ENCODE peak calls at places on chromosomes 3 and 15, in four cellular contexts. One of them, this sample, is unnamed.

GRCh38 chr3:146581877-146582508 is 23.2 kb downstream of the PLSCR5 start:
- DNase-seq in ovary: no peak
- DNase-seq in HFFc6: no peak
- DNase-seq in neural crest cell: no peak
- DNase-seq in this sample: no peak

GRCh38 chr15:49406352-49407118 is 16.5 kb upstream of the FGF7 start:
- DNase-seq in ovary: no peak
- DNase-seq in HFFc6: no peak
- DNase-seq in neural crest cell: no peak
- DNase-seq in this sample: no peak

GRCh38 chr3:112888388-112889085 is 41.9 kb upstream of the CD200R1L start:
- DNase-seq in ovary: no peak
- DNase-seq in HFFc6: no peak
- DNase-seq in neural crest cell: no peak
- DNase-seq in this sample: no peak

GRCh38 chr3:159733194-159733860 is 255.3 kb upstream of the IL12A start:
- DNase-seq in ovary: no peak
- DNase-seq in HFFc6: peak; percentile 74
- DNase-seq in neural crest cell: no peak
- DNase-seq in this sample: no peak

GRCh38 chr3:46660543-46661523 is 32.6 kb downstream of the ALS2CL start:
- DNase-seq in ovary: no peak
- DNase-seq in HFFc6: peak; percentile 10
- DNase-seq in neural crest cell: no peak
- DNase-seq in this sample: peak; percentile 9

GRCh38 chr15:25775317-25775912 is 87.7 kb downstream of the ATP10A start:
- DNase-seq in ovary: no peak
- DNase-seq in HFFc6: peak; percentile 79
- DNase-seq in neural crest cell: no peak
- DNase-seq in this sample: peak; percentile 58

GRCh38 chr3:184944221-184944620 is 132.3 kb downstream of the VPS8 start:
- DNase-seq in ovary: no peak
- DNase-seq in HFFc6: no peak
- DNase-seq in neural crest cell: no peak
- DNase-seq in this sample: no peak

GRCh38 chr3:111333642-111334041 is 208.4 kb upstream of the CD96 start:
- DNase-seq in ovary: no peak
- DNase-seq in HFFc6: peak; percentile 22
- DNase-seq in neural crest cell: no peak
- DNase-seq in this sample: no peak

GRCh38 chr3:148136816-148137215 is 560.9 kb upstream of the AGTR1 start:
- DNase-seq in ovary: no peak
- DNase-seq in HFFc6: no peak
- DNase-seq in neural crest cell: no peak
- DNase-seq in this sample: no peak

GRCh38 chr3:71446260-71446659 is 137.3 kb downstream of the FOXP1 start:
- DNase-seq in ovary: no peak
- DNase-seq in HFFc6: no peak
- DNase-seq in neural crest cell: no peak
- DNase-seq in this sample: no peak

GRCh38 chr3:127424766-127425504 is 137.1 kb upstream of the PRR20G start:
- DNase-seq in ovary: no peak
- DNase-seq in HFFc6: no peak
- DNase-seq in neural crest cell: no peak
- DNase-seq in this sample: no peak

GRCh38 chr15:22980189-22981136 is at the start of gene CYFIP1:
- DNase-seq in ovary: peak; percentile 89
- DNase-seq in HFFc6: peak; percentile 68
- DNase-seq in neural crest cell: peak; percentile 63
- DNase-seq in this sample: peak; percentile 79

GRCh38 chr3:195582947-195583346 is 793 bp downstream of the APOD start:
- DNase-seq in ovary: no peak
- DNase-seq in HFFc6: no peak
- DNase-seq in neural crest cell: no peak
- DNase-seq in this sample: no peak

GRCh38 chr3:194006102-194006501 is 129.8 kb upstream of the HES1 start:
- DNase-seq in ovary: no peak
- DNase-seq in HFFc6: no peak
- DNase-seq in neural crest cell: no peak
- DNase-seq in this sample: no peak

GRCh38 chr3:4820296-4821121 is 158.7 kb upstream of the BHLHE40 start:
- DNase-seq in ovary: no peak
- DNase-seq in HFFc6: no peak
- DNase-seq in neural crest cell: no peak
- DNase-seq in this sample: no peak

GRCh38 chr3:25831578-25831977 is 41.7 kb downstream of the OXSM start:
- DNase-seq in ovary: no peak
- DNase-seq in HFFc6: peak; percentile 33
- DNase-seq in neural crest cell: no peak
- DNase-seq in this sample: no peak

GRCh38 chr15:82677720-82678323 is 30.7 kb upstream of the CPEB1 start:
- DNase-seq in ovary: no peak
- DNase-seq in HFFc6: no peak
- DNase-seq in neural crest cell: no peak
- DNase-seq in this sample: no peak

GRCh38 chr3:15354485-15354884 is 22.1 kb upstream of the SH3BP5 start:
- DNase-seq in ovary: no peak
- DNase-seq in HFFc6: no peak
- DNase-seq in neural crest cell: no peak
- DNase-seq in this sample: no peak

GRCh38 chr15:89122532-89123525 is 34.6 kb downstream of the ABHD2 start:
- DNase-seq in ovary: no peak
- DNase-seq in HFFc6: peak; percentile 42
- DNase-seq in neural crest cell: no peak
- DNase-seq in this sample: no peak

GRCh38 chr3:172142074-172143059 is 103.0 kb downstream of the FNDC3B start:
- DNase-seq in ovary: no peak
- DNase-seq in HFFc6: peak; percentile 82
- DNase-seq in neural crest cell: no peak
- DNase-seq in this sample: no peak

GRCh38 chr15:39301589-39301999 is 279.3 kb upstream of the THBS1 start:
- DNase-seq in ovary: no peak
- DNase-seq in HFFc6: peak; percentile 92
- DNase-seq in neural crest cell: no peak
- DNase-seq in this sample: no peak

GRCh38 chr3:108222813-108223307 is 636 bp upstream of the IFT57 start:
- DNase-seq in ovary: no peak
- DNase-seq in HFFc6: no peak
- DNase-seq in neural crest cell: no peak
- DNase-seq in this sample: no peak

GRCh38 chr3:112811150-112811884 is 35.3 kb downstream of the CD200R1L start:
- DNase-seq in ovary: peak; percentile 30
- DNase-seq in HFFc6: peak; percentile 28
- DNase-seq in neural crest cell: no peak
- DNase-seq in this sample: no peak

GRCh38 chr15:68335251-68335650 is 57.7 kb downstream of the FEM1B start:
- DNase-seq in ovary: no peak
- DNase-seq in HFFc6: no peak
- DNase-seq in neural crest cell: no peak
- DNase-seq in this sample: no peak

GRCh38 chr15:66753687-66754377 is 51.8 kb downstream of the SMAD6 start:
- DNase-seq in ovary: no peak
- DNase-seq in HFFc6: no peak
- DNase-seq in neural crest cell: no peak
- DNase-seq in this sample: no peak

GRCh38 chr3:185733980-185734724 is 90.7 kb downstream of the IGF2BP2 start:
- DNase-seq in ovary: no peak
- DNase-seq in HFFc6: peak; percentile 73
- DNase-seq in neural crest cell: peak; percentile 30
- DNase-seq in this sample: peak; percentile 64

GRCh38 chr3:124557433-124558232 is 172.6 kb upstream of the UMPS start:
- DNase-seq in ovary: no peak
- DNase-seq in HFFc6: peak; percentile 47
- DNase-seq in neural crest cell: no peak
- DNase-seq in this sample: peak; percentile 62

GRCh38 chr3:158743664-158744566 is 11.7 kb upstream of the RARRES1 start:
- DNase-seq in ovary: no peak
- DNase-seq in HFFc6: no peak
- DNase-seq in neural crest cell: no peak
- DNase-seq in this sample: no peak

GRCh38 chr15:33616485-33616884 is 305.7 kb downstream of the RYR3 start:
- DNase-seq in ovary: no peak
- DNase-seq in HFFc6: no peak
- DNase-seq in neural crest cell: no peak
- DNase-seq in this sample: no peak

GRCh38 chr3:126851382-126851781 is 131.5 kb upstream of the PLXNA1 start:
- DNase-seq in ovary: no peak
- DNase-seq in HFFc6: no peak
- DNase-seq in neural crest cell: no peak
- DNase-seq in this sample: no peak

GRCh38 chr15:58918239-58918638 is 15.2 kb downstream of the SLTM start:
- DNase-seq in ovary: no peak
- DNase-seq in HFFc6: no peak
- DNase-seq in neural crest cell: no peak
- DNase-seq in this sample: no peak

GRCh38 chr3:126257984-126258383 is 77.6 kb upstream of the ALDH1L1 start:
- DNase-seq in ovary: no peak
- DNase-seq in HFFc6: no peak
- DNase-seq in neural crest cell: no peak
- DNase-seq in this sample: no peak

DNA sequence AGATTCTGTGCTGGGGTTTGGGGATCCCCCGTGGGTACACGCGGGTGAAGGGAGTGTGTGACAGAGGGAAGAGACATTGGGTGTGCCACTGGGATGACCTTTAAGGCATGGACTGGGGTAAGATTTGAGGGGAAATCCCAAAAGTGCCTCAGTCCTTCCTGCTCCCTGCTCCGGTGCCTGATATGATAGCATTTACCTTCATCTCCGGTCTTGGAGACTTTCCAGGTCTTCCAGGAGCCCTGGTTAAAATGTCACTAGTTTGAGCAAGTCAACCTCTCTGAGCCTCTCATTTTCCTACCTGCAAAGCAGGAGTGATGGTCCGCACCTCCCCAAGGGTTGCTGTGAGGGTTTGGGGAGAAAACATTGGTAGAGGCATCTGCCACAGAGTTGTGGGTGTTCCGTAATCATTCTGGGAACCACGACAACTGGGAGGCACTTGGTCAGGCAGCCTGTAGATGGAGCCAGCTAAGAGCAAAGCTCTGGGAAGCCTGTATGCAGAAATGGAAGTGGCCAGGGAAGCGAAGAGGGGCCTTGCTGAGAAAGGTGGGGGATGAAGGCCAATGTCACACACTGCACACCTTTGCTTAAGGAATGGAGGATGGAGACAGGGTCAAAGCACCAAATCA is 33.9 kb upstream of the KIF23 start:
- DNase-seq in ovary: no peak
- DNase-seq in HFFc6: no peak
- DNase-seq in neural crest cell: no peak
- DNase-seq in this sample: no peak
- TF ChIP-seq CTCF in ovary: no peak
- TF ChIP-seq CTCF in HFFc6: peak; percentile 36
- TF ChIP-seq CTCF in neural crest cell: peak; percentile 16
- TF ChIP-seq CTCF in this sample: no peak

GRCh38 chr3:115380883-115381572 is 233.9 kb upstream of the ZBTB20 start:
- DNase-seq in ovary: no peak
- DNase-seq in HFFc6: no peak
- DNase-seq in neural crest cell: no peak
- DNase-seq in this sample: no peak
- TF ChIP-seq CTCF in ovary: no peak
- TF ChIP-seq CTCF in HFFc6: peak; percentile 33
- TF ChIP-seq CTCF in neural crest cell: no peak
- TF ChIP-seq CTCF in this sample: no peak

GRCh38 chr3:164806188-164806587 is 272.1 kb downstream of the SI start:
- DNase-seq in ovary: no peak
- DNase-seq in HFFc6: no peak
- DNase-seq in neural crest cell: no peak
- DNase-seq in this sample: no peak
- TF ChIP-seq CTCF in ovary: no peak
- TF ChIP-seq CTCF in HFFc6: no peak
- TF ChIP-seq CTCF in neural crest cell: no peak
- TF ChIP-seq CTCF in this sample: no peak

GRCh38 chr3:37993811-37994638 is 3.4 kb downstream of the VILL start:
- DNase-seq in ovary: peak; percentile 85
- DNase-seq in HFFc6: peak; percentile 68
- DNase-seq in neural crest cell: no peak
- DNase-seq in this sample: peak; percentile 87
- TF ChIP-seq CTCF in ovary: no peak
- TF ChIP-seq CTCF in HFFc6: peak; percentile 51
- TF ChIP-seq CTCF in neural crest cell: no peak
- TF ChIP-seq CTCF in this sample: no peak

GRCh38 chr3:101381809-101382208 is 61.4 kb upstream of the IMPG2 start:
- DNase-seq in ovary: no peak
- DNase-seq in HFFc6: peak; percentile 42
- DNase-seq in neural crest cell: no peak
- DNase-seq in this sample: no peak
- TF ChIP-seq CTCF in ovary: no peak
- TF ChIP-seq CTCF in HFFc6: peak; percentile 79
- TF ChIP-seq CTCF in neural crest cell: peak; percentile 71
- TF ChIP-seq CTCF in this sample: no peak

DNA sequence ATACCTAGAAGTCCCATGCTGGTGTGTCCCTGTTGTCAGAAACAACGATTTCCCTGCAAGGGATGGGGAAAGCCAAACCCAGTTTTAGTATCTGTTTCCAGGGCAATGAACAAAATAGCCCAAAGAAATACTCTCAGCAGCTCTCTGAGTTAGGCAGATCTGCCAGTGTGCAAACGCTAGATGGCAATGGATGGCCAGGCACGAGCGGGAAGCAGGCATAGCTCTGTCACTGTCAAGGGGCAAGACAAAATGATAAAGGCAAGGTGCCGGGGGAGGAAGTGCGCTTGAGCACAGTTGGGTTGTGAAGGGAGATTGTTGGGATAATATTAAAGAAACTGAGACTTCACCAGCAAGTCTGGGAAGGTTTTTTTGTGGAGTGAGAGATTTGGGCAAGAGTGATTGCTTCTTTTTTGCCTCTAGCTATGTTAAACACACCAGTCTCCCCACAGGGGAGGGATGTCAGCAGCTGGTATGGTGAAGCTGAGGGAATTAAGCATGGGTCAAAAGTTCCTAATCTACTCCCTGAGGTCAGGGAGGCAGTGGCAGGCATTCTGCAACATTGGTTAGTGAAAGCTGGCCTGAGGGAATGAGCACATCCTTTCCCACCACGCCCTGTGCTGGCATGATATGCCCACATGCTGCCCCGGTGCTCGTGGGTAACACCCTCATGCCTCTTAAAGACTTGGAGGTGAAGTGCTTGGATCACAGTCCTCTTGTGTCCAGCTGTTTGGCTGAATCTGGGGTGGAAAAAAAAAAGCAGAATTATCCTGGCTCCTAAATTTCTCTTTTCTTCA is 117.6 kb downstream of the PDCD6IP start:
- DNase-seq in ovary: no peak
- DNase-seq in HFFc6: no peak
- DNase-seq in neural crest cell: no peak
- DNase-seq in this sample: peak; percentile 26
- TF ChIP-seq CTCF in ovary: no peak
- TF ChIP-seq CTCF in HFFc6: peak; percentile 12
- TF ChIP-seq CTCF in neural crest cell: peak; percentile 53
- TF ChIP-seq CTCF in this sample: no peak